ENCODE peak calls at places on chromosomes 16 and 17, in six cellular contexts. One of them, this sample, is unnamed.

GRCh38 chr16:19410435-19411153 is 7.1 kb upstream of the TMC5 start:
- DNase-seq in fibroblast of the aortic adventitia: no peak
- DNase-seq in lower leg skin: no peak
- DNase-seq in CD8-positive, alpha-beta T cell: no peak
- DNase-seq in cardiac fibroblast: no peak
- DNase-seq in A549: peak
- DNase-seq in this sample: no peak

GRCh38 chr16:72137380-72138063 is 34.4 kb downstream of the PMFBP1 start:
- DNase-seq in fibroblast of the aortic adventitia: no peak
- DNase-seq in lower leg skin: no peak
- DNase-seq in CD8-positive, alpha-beta T cell: no peak
- DNase-seq in cardiac fibroblast: no peak
- DNase-seq in A549: no peak
- DNase-seq in this sample: no peak

GRCh38 chr17:1764274-1764673 is 2.4 kb downstream of the SERPINF1 start:
- DNase-seq in fibroblast of the aortic adventitia: peak
- DNase-seq in lower leg skin: peak
- DNase-seq in CD8-positive, alpha-beta T cell: peak
- DNase-seq in cardiac fibroblast: peak
- DNase-seq in A549: no peak
- DNase-seq in this sample: peak

GRCh38 chr17:48642059-48642842 is 16.1 kb upstream of the HOXB9 start:
- DNase-seq in fibroblast of the aortic adventitia: no peak
- DNase-seq in lower leg skin: no peak
- DNase-seq in CD8-positive, alpha-beta T cell: no peak
- DNase-seq in cardiac fibroblast: no peak
- DNase-seq in A549: peak
- DNase-seq in this sample: no peak

GRCh38 chr16:4529085-4530060 is 9.2 kb downstream of the CDIP1 start:
- DNase-seq in fibroblast of the aortic adventitia: peak
- DNase-seq in lower leg skin: no peak
- DNase-seq in CD8-positive, alpha-beta T cell: no peak
- DNase-seq in cardiac fibroblast: no peak
- DNase-seq in A549: no peak
- DNase-seq in this sample: no peak

GRCh38 chr16:68802190-68802589 is 41.1 kb upstream of the TANGO6 start:
- DNase-seq in fibroblast of the aortic adventitia: peak
- DNase-seq in lower leg skin: no peak
- DNase-seq in CD8-positive, alpha-beta T cell: no peak
- DNase-seq in cardiac fibroblast: peak
- DNase-seq in A549: no peak
- DNase-seq in this sample: no peak

GRCh38 chr16:54118846-54119245 is 167.7 kb downstream of the IRX3 start:
- DNase-seq in fibroblast of the aortic adventitia: peak
- DNase-seq in lower leg skin: no peak
- DNase-seq in CD8-positive, alpha-beta T cell: no peak
- DNase-seq in cardiac fibroblast: peak
- DNase-seq in A549: no peak
- DNase-seq in this sample: no peak

GRCh38 chr16:50525716-50526115 is 22.5 kb upstream of the NKD1 start:
- DNase-seq in fibroblast of the aortic adventitia: no peak
- DNase-seq in lower leg skin: peak
- DNase-seq in CD8-positive, alpha-beta T cell: no peak
- DNase-seq in cardiac fibroblast: no peak
- DNase-seq in A549: no peak
- DNase-seq in this sample: no peak

GRCh38 chr16:30381351-30382041 is 865 bp downstream of the SEPTIN1 start:
- DNase-seq in fibroblast of the aortic adventitia: no peak
- DNase-seq in lower leg skin: no peak
- DNase-seq in CD8-positive, alpha-beta T cell: no peak
- DNase-seq in cardiac fibroblast: no peak
- DNase-seq in A549: no peak
- DNase-seq in this sample: no peak

GRCh38 chr17:77214743-77215142 is 74.0 kb downstream of the SEC14L1 start:
- DNase-seq in fibroblast of the aortic adventitia: peak
- DNase-seq in lower leg skin: no peak
- DNase-seq in CD8-positive, alpha-beta T cell: no peak
- DNase-seq in cardiac fibroblast: peak
- DNase-seq in A549: peak
- DNase-seq in this sample: no peak
- TF ChIP-seq CTCF in fibroblast of the aortic adventitia: peak
- TF ChIP-seq CTCF in lower leg skin: no peak
- TF ChIP-seq CTCF in CD8-positive, alpha-beta T cell: no peak
- TF ChIP-seq CTCF in cardiac fibroblast: peak
- TF ChIP-seq CTCF in A549: peak
- TF ChIP-seq CTCF in this sample: peak

GRCh38 chr17:28508325-28508724 is 2.2 kb downstream of the FOXN1 start:
- DNase-seq in fibroblast of the aortic adventitia: no peak
- DNase-seq in lower leg skin: no peak
- DNase-seq in CD8-positive, alpha-beta T cell: no peak
- DNase-seq in cardiac fibroblast: no peak
- DNase-seq in A549: no peak
- DNase-seq in this sample: no peak
- H3K4me3 ChIP-seq in fibroblast of the aortic adventitia: no peak
- H3K4me3 ChIP-seq in lower leg skin: no peak
- H3K4me3 ChIP-seq in CD8-positive, alpha-beta T cell: no peak
- H3K4me3 ChIP-seq in cardiac fibroblast: no peak
- H3K4me3 ChIP-seq in A549: no peak
- H3K4me3 ChIP-seq in this sample: no peak

GRCh38 chr17:63955232-63955631 is 17.5 kb downstream of the SCN4A start:
- DNase-seq in fibroblast of the aortic adventitia: no peak
- DNase-seq in lower leg skin: no peak
- DNase-seq in CD8-positive, alpha-beta T cell: no peak
- DNase-seq in cardiac fibroblast: no peak
- DNase-seq in A549: no peak
- DNase-seq in this sample: no peak
- TF ChIP-seq CTCF in fibroblast of the aortic adventitia: no peak
- TF ChIP-seq CTCF in lower leg skin: no peak
- TF ChIP-seq CTCF in CD8-positive, alpha-beta T cell: no peak
- TF ChIP-seq CTCF in cardiac fibroblast: no peak
- TF ChIP-seq CTCF in A549: no peak
- TF ChIP-seq CTCF in this sample: no peak

GRCh38 chr17:7136266-7136877 is 21.8 kb upstream of the ASGR2 start:
- DNase-seq in fibroblast of the aortic adventitia: peak
- DNase-seq in lower leg skin: peak
- DNase-seq in CD8-positive, alpha-beta T cell: peak
- DNase-seq in cardiac fibroblast: peak
- DNase-seq in A549: peak
- DNase-seq in this sample: peak

GRCh38 chr17:7132511-7133094 is 18.0 kb upstream of the ASGR2 start:
- DNase-seq in fibroblast of the aortic adventitia: no peak
- DNase-seq in lower leg skin: no peak
- DNase-seq in CD8-positive, alpha-beta T cell: peak
- DNase-seq in cardiac fibroblast: peak
- DNase-seq in A549: no peak
- DNase-seq in this sample: no peak

GRCh38 chr17:7130626-7131467 is 16.2 kb upstream of the ASGR2 start:
- DNase-seq in fibroblast of the aortic adventitia: no peak
- DNase-seq in lower leg skin: no peak
- DNase-seq in CD8-positive, alpha-beta T cell: no peak
- DNase-seq in cardiac fibroblast: no peak
- DNase-seq in A549: no peak
- DNase-seq in this sample: no peak

GRCh38 chr17:7133916-7134315 is 19.3 kb upstream of the ASGR2 start:
- DNase-seq in fibroblast of the aortic adventitia: no peak
- DNase-seq in lower leg skin: no peak
- DNase-seq in CD8-positive, alpha-beta T cell: no peak
- DNase-seq in cardiac fibroblast: no peak
- DNase-seq in A549: no peak
- DNase-seq in this sample: no peak

GRCh38 chr17:7133424-7133823 is 18.8 kb upstream of the ASGR2 start:
- DNase-seq in fibroblast of the aortic adventitia: no peak
- DNase-seq in lower leg skin: no peak
- DNase-seq in CD8-positive, alpha-beta T cell: peak
- DNase-seq in cardiac fibroblast: peak
- DNase-seq in A549: peak
- DNase-seq in this sample: no peak
- H3K4me3 ChIP-seq in fibroblast of the aortic adventitia: no peak
- H3K4me3 ChIP-seq in lower leg skin: no peak
- H3K4me3 ChIP-seq in CD8-positive, alpha-beta T cell: no peak
- H3K4me3 ChIP-seq in cardiac fibroblast: no peak
- H3K4me3 ChIP-seq in A549: no peak
- H3K4me3 ChIP-seq in this sample: no peak

DNA sequence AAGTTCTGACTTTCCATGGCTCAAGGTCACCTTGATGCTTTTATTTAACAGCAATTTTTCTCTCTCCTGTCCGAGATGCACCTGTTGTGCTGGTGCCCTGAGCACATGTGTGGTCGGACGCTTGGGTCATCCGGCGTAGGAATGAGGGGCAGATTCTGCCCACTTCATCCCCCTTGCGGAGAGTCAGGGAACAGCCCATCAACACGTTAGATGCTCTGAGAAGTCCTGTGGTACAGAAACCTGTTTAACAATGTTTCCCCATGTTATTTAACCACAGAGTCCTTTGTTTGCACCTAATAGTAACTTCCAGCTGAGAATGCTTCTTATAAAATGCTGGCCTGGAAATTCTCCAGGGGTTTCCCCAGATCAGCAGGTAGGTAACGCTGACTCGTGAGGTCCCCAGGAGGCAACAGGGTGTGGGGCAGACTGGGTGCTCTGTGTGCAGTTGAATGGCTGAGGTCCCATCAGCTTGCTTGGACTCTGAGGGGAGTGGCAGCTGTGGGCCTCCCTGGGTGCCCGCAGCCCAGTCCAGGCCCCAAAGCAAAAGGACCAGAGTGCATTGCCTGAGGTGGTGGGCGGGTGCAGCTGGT is 17.8 kb downstream of the DOC2B start:
- DNase-seq in fibroblast of the aortic adventitia: no peak
- DNase-seq in lower leg skin: no peak
- DNase-seq in CD8-positive, alpha-beta T cell: no peak
- DNase-seq in cardiac fibroblast: no peak
- DNase-seq in A549: no peak
- DNase-seq in this sample: no peak
- TF ChIP-seq CTCF in fibroblast of the aortic adventitia: peak
- TF ChIP-seq CTCF in lower leg skin: no peak
- TF ChIP-seq CTCF in CD8-positive, alpha-beta T cell: no peak
- TF ChIP-seq CTCF in cardiac fibroblast: no peak
- TF ChIP-seq CTCF in A549: peak
- TF ChIP-seq CTCF in this sample: no peak

DNA sequence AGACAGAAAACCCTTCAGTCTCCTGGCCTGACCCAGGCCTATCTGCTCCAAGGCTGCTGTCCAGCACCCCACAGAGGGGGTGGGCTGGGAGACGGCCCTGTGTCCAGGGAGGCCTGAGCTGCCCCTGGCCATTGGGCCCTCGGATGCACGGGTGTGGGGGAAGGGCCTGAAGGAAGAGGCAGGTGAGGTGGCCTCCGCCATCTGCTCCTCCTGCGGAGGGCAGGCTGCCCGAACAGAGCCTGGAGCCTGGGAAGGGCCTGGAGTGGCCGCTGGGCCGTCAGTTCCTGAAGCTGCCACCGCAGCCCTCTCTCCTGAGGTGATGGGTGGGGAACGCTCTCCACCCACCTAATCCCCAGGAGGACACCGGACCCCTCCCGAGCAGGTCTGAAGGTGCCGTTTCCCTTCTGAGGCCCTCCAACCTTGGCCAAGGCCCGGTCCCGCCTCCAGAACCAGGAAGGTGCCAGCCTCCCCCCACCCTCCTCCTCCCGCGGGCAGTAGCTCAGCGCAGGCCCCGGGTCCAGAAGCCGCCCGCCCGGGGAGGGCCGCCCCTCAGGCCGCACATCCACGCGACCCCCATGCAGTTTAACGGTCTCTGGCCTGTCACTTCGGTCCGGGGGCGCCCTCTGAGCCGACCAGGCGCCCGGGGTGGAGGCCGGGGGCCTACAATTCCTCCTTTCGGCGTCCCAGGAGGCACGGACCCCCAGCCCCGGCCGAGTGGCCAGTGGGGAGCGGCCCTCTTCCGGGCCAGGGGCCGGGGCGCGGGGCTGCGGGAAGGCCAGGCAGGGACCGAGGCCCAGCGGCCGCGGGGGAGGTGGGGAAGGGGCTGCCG is 835 bp downstream of the FBXL16 start:
- DNase-seq in fibroblast of the aortic adventitia: no peak
- DNase-seq in lower leg skin: no peak
- DNase-seq in CD8-positive, alpha-beta T cell: no peak
- DNase-seq in cardiac fibroblast: no peak
- DNase-seq in A549: no peak
- DNase-seq in this sample: no peak
- H3K4me3 ChIP-seq in fibroblast of the aortic adventitia: peak
- H3K4me3 ChIP-seq in lower leg skin: no peak
- H3K4me3 ChIP-seq in CD8-positive, alpha-beta T cell: no peak
- H3K4me3 ChIP-seq in cardiac fibroblast: peak
- H3K4me3 ChIP-seq in A549: peak
- H3K4me3 ChIP-seq in this sample: no peak

GRCh38 chr17:45043268-45043681 is 8.2 kb downstream of the DCAKD start:
- DNase-seq in fibroblast of the aortic adventitia: no peak
- DNase-seq in lower leg skin: no peak
- DNase-seq in CD8-positive, alpha-beta T cell: no peak
- DNase-seq in cardiac fibroblast: no peak
- DNase-seq in A549: no peak
- DNase-seq in this sample: no peak
- TF ChIP-seq CTCF in fibroblast of the aortic adventitia: no peak
- TF ChIP-seq CTCF in lower leg skin: no peak
- TF ChIP-seq CTCF in CD8-positive, alpha-beta T cell: no peak
- TF ChIP-seq CTCF in cardiac fibroblast: no peak
- TF ChIP-seq CTCF in A549: no peak
- TF ChIP-seq CTCF in this sample: no peak

This sample was measured in AG04449.